ENCODE peak calls at places on chromosomes 11 and 22, in seven cellular contexts. L is adrenal gland, C is left ventricle myocardium inferior, K is tibial artery, S is kidney epithelial cell, N is brain microvascular endothelial cell, V is IMR-90. P is an unnamed sample. For H3K36me3, the result is how much of the 10 kb centered on the place peaks cover.

GRCh38 chr22:30694171-30694637 is 470 bp upstream of the OSBP2 start:
- DNase-seq in N (no peak), S (no peak), K (no peak), C (peak), L (peak), V (peak), P (peak)

GRCh38 chr11:69443138-69443967 is 38.1 kb upstream of the LINC01488 start:
- DNase-seq in K (peak), N (peak), C (peak), V (peak), S (no peak), L (peak), P (peak)

GRCh38 chr11:43547900-43548381 is 132.6 kb upstream of the HSD17B12 start:
- DNase-seq in N (no peak), K (no peak), L (peak), C (peak), V (no peak), S (no peak), P (peak)

GRCh38 chr11:8266246-8267241 is 2.9 kb upstream of the LMO1 start:
- DNase-seq in S (no peak), N (no peak), K (no peak), L (no peak), C (no peak), V (no peak), P (no peak)

GRCh38 chr11:75668508-75669297 is at the start of gene MAP6:
- DNase-seq in V (no peak), L (peak), S (no peak), C (peak), K (no peak), N (no peak), P (no peak)

GRCh38 chr11:33040127-33040861 is 922 bp downstream of the TCP11L1 start:
- DNase-seq in C (no peak), L (no peak), S (no peak), V (peak), N (no peak), K (no peak), P (no peak)

GRCh38 chr22:50576070-50576469 is 2.2 kb downstream of the CPT1B start:
- DNase-seq in S (peak), L (peak), N (peak), C (no peak), V (peak), K (no peak), P (no peak)

GRCh38 chr11:123351375-123351774 is 78.7 kb upstream of the GRAMD1B start:
- DNase-seq in L (peak), C (peak), S (no peak), K (no peak), V (no peak), N (no peak), P (no peak)

GRCh38 chr11:68412593-68413475 is 47.7 kb upstream of the PPP6R3 start:
- DNase-seq in S (peak), V (peak), L (no peak), N (no peak), K (no peak), C (peak), P (peak)

GRCh38 chr11:86153439-86153838 is 84.6 kb upstream of the PICALM start:
- DNase-seq in V (no peak), K (no peak), C (no peak), L (no peak), N (no peak), S (no peak), P (no peak)

GRCh38 chr11:24760681-24761080 is 263.8 kb downstream of the LUZP2 start:
- DNase-seq in N (no peak), V (peak), S (peak), K (no peak), L (no peak), C (no peak), P (no peak)

GRCh38 chr11:109426442-109426841 is 4.5 kb downstream of the C11orf87 start:
- DNase-seq in K (no peak), V (no peak), S (no peak), C (no peak), N (no peak), L (no peak), P (no peak)

GRCh38 chr22:29762263-29762662 is 4.5 kb downstream of the ZMAT5 start:
- DNase-seq in C (no peak), L (no peak), N (no peak), K (no peak), V (no peak), S (no peak), P (no peak)

GRCh38 chr11:66974724-66975402 is at the start of gene C11orf86:
- DNase-seq in K (no peak), L (peak), C (no peak), V (no peak), S (no peak), N (no peak), P (no peak)

GRCh38 chr11:32198053-32198452 is 107.2 kb downstream of the RCN1 start:
- DNase-seq in S (no peak), V (no peak), N (no peak), C (no peak), L (no peak), K (no peak), P (no peak)

GRCh38 chr22:45916515-45916914 is 60.4 kb downstream of the WNT7B start:
- DNase-seq in K (no peak), L (no peak), N (no peak), V (no peak), S (no peak), C (no peak), P (no peak)

GRCh38 chr22:28711820-28712777 is 29.5 kb downstream of the CHEK2 start:
- DNase-seq in V (peak), K (peak), N (peak), L (peak), S (peak), C (no peak), P (no peak)

GRCh38 chr22:26981111-26981510 is 323.7 kb downstream of the MIAT start:
- DNase-seq in S (no peak), L (no peak), V (no peak), N (no peak), K (no peak), C (no peak), P (no peak)

GRCh38 chr22:19554834-19555404 is 30.7 kb upstream of the CLDN5 start:
- DNase-seq in V (peak), N (peak), L (peak), K (no peak), S (no peak), C (no peak), P (no peak)

GRCh38 chr11:74615311-74615710 is 22.9 kb downstream of the POLD3 start:
- DNase-seq in V (no peak), S (no peak), L (no peak), K (no peak), C (no peak), N (no peak), P (no peak)
- H3K36me3 ChIP-seq in V (under half), S (under half), L (under half), K (under half), C (half or more), N (under half), P (under half)

GRCh38 chr11:12185914-12186313 is 75.5 kb downstream of the MICAL2 start:
- DNase-seq in C (no peak), V (peak), K (no peak), N (no peak), S (no peak), L (no peak), P (no peak)
- TF ChIP-seq CTCF in C (no peak), V (no peak), K (peak), N (peak), S (no peak), L (no peak), P (no peak)

GRCh38 chr11:48142886-48143285 is 73.7 kb upstream of the OR4B1 start:
- DNase-seq in S (no peak), N (no peak), C (no peak), V (no peak), K (no peak), L (no peak), P (no peak)

GRCh38 chr11:48138222-48138621 is 78.4 kb upstream of the OR4B1 start:
- DNase-seq in N (no peak), S (no peak), L (no peak), K (no peak), V (no peak), C (no peak), P (no peak)

DNA sequence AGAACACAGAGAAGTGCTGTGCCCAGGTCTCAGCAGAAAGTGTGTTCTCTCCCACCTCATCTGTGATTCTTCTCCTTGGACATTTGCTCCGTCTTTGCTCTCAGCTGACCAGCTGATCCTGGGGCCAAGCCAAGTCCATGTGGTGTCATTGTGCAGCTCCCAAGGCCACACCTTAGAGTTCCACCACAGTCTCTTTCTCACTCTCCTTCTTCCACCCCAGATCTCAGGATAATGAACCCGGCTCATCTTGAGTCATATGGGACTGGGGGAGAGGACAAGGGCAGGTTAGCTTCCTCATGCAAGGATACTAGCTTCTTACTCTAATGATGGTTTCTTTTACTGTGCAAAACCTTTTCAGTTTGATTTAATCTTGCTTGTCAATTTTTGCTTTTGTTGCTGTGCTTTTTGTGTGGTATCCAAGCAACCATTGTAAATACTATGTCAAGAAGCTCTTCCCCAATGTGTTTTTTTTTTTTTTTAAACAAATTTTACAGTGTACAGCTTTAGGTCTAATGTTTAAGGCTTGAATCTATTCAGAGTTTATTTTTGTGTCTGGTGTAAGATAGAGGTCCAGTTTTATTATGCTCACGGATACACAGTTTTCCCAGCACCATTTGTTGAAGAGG is 75.0 kb upstream of the OR4B1 start:
- DNase-seq in L (peak), K (no peak), C (peak), S (no peak), N (no peak), V (no peak), P (no peak)
- H3K4me3 ChIP-seq in L (no peak), K (no peak), C (no peak), S (no peak), N (no peak), V (no peak), P (no peak)

GRCh38 chr11:65401803-65402248 is 15.4 kb downstream of the FRMD8 start:
- DNase-seq in K (no peak), V (no peak), L (no peak), N (no peak), C (no peak), S (no peak), P (no peak)

GRCh38 chr11:65402790-65403189 is 16.4 kb downstream of the FRMD8 start:
- DNase-seq in C (no peak), N (no peak), K (no peak), V (no peak), L (no peak), S (no peak), P (no peak)

GRCh38 chr11:65404638-65405339 is 17.8 kb upstream of the NEAT1 start:
- DNase-seq in K (no peak), S (no peak), V (no peak), N (no peak), L (peak), C (no peak), P (no peak)

GRCh38 chr11:65404210-65404609 is 17.8 kb downstream of the FRMD8 start:
- DNase-seq in V (no peak), C (no peak), N (no peak), K (no peak), S (no peak), L (no peak), P (no peak)

DNA sequence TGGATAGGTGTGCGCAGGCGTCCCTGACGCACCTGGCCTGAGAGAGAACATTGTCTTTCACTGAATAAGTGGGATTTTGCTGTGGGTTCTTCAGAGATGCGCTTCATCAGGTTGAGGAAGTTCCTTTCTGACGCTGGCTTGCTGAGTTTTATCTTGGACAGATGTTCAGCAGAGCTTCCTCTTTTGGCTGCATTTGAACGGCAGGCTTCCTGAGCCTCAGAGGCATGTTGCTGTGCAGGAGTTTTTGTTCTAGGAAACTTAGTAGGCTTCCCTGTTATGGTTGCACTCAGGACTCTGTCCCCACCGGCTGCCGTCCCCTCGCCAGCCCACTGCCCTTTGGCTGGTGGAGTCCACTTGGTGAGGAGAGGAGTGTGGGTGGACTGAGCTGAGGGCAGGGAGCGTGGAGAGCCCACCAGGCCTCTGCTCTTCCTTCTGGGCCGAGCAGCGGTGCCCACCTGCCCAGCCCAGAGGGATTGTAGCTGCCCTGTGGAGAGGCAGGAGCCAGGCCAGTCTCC is 17.2 kb downstream of the FRMD8 start:
- DNase-seq in C (no peak), L (peak), K (no peak), S (no peak), N (no peak), V (no peak), P (peak)
- H3K36me3 ChIP-seq in C (half or more), L (half or more), K (half or more), S (under half), N (half or more), V (half or more), P (under half)

GRCh38 chr11:103202048-103202651 is 92.9 kb downstream of the DYNC2H1 start:
- DNase-seq in N (peak), C (no peak), S (no peak), K (no peak), V (peak), L (no peak), P (no peak)
- TF ChIP-seq CTCF in N (peak), C (peak), S (peak), K (peak), V (peak), L (peak), P (peak)

DNA sequence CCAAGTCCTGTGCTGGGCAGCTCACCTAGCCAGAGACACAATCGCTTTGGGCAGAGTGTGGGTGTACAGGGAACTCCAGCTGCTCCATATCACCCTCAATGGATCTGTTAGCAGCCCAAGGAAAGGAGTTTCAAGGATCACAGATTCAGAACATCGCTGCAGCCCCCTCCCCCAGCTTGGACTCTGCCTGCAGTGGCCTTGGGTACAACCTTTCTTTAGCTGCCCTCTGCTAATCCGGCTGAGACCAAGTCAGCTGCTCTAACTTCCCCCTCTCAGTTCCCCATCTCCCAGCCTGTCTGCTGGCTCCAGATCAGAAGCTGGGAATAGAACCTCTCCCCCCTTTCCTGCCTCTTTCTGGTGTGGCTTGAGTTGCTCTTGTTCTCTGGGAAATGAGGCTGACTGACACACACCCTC is 1.3 kb downstream of the TMEM86A start:
- DNase-seq in K (peak), N (no peak), L (peak), C (peak), V (no peak), S (no peak), P (no peak)
- H3K4me3 ChIP-seq in K (peak), N (no peak), L (peak), C (peak), V (no peak), S (no peak), P (no peak)